ENCODE peak calls at places on chromosomes 3 and 15, in ten cellular contexts. T, R, A, E, H, I, Q, V, Z and W are unnamed samples.

GRCh38 chr3:112505907-112506306 is 6.6 kb upstream of the BTLA start:
- DNase-seq in T (no peak), R (no peak), A (no peak), E (no peak), H (no peak), I (no peak), Q (no peak), V (no peak), Z (no peak), W (no peak)

GRCh38 chr3:27758083-27758482 is 36.0 kb upstream of the EOMES start:
- DNase-seq in T (peak), R (no peak), A (no peak), E (peak), H (no peak), I (peak), Q (no peak), V (peak), Z (no peak), W (peak)

GRCh38 chr3:111895079-111895478 is 36.0 kb downstream of the PHLDB2 start:
- DNase-seq in T (no peak), R (peak), A (no peak), E (peak), H (no peak), I (peak), Q (peak), V (peak), Z (peak), W (peak)

GRCh38 chr3:54034971-54035370 is 87.4 kb upstream of the CACNA2D3 start:
- DNase-seq in T (peak), R (no peak), A (no peak), E (no peak), H (no peak), I (no peak), Q (no peak), V (no peak), Z (no peak), W (no peak)

GRCh38 chr3:126941721-126942270 is 41.1 kb upstream of the PLXNA1 start:
- DNase-seq in T (peak), R (no peak), A (no peak), E (no peak), H (no peak), I (peak), Q (no peak), V (no peak), Z (no peak), W (no peak)

GRCh38 chr15:74817370-74817737 is 4.7 kb downstream of the LMAN1L start:
- DNase-seq in T (peak), R (no peak), A (no peak), E (peak), H (peak), I (peak), Q (no peak), V (no peak), Z (no peak), W (no peak)

GRCh38 chr3:111636506-111636905 is 41.4 kb upstream of the ZBED2 start:
- DNase-seq in T (no peak), R (no peak), A (no peak), E (no peak), H (no peak), I (peak), Q (peak), V (peak), Z (no peak), W (no peak)

GRCh38 chr3:1082024-1082633 is 10.7 kb upstream of the CNTN6 start:
- DNase-seq in T (peak), R (peak), A (no peak), E (peak), H (no peak), I (peak), Q (peak), V (no peak), Z (peak), W (peak)

GRCh38 chr3:39917060-39917773 is 107.8 kb downstream of the MYRIP start:
- DNase-seq in T (peak), R (no peak), A (no peak), E (no peak), H (no peak), I (no peak), Q (no peak), V (no peak), Z (no peak), W (peak)

GRCh38 chr15:56586206-56586605 is 121.3 kb upstream of the MNS1 start:
- DNase-seq in T (no peak), R (no peak), A (no peak), E (no peak), H (no peak), I (no peak), Q (no peak), V (no peak), Z (no peak), W (no peak)